ENCODE peak calls at places on chromosome 7, in six cellular contexts. D, R, B, U, M and Z are unnamed samples.

GRCh38 chr7:128830231-128831177 is at the start of gene FLNC:
- DNase-seq in R (peak), U (peak), M (peak), D (peak), B (no peak), Z (peak)

GRCh38 chr7:96936621-96937020 is 68.7 kb upstream of the DLX6 start:
- DNase-seq in B (no peak), D (no peak), U (no peak), R (no peak), M (no peak), Z (no peak)

GRCh38 chr7:36623247-36623646 is 101.0 kb downstream of the AOAH start:
- DNase-seq in B (no peak), R (no peak), M (no peak), U (no peak), D (no peak), Z (no peak)

GRCh38 chr7:133315332-133316040 is 62.6 kb downstream of the EXOC4 start:
- DNase-seq in B (no peak), U (peak), R (no peak), M (no peak), D (no peak), Z (no peak)

GRCh38 chr7:101099969-101100781 is 14.9 kb downstream of the TRIM56 start:
- DNase-seq in B (peak), M (peak), R (peak), D (peak), U (peak), Z (peak)

GRCh38 chr7:142809671-142810070 is 38.9 kb downstream of the PRSS2 start:
- DNase-seq in U (no peak), D (peak), R (no peak), B (no peak), M (no peak), Z (no peak)

GRCh38 chr7:94507462-94507861 is 2.1 kb upstream of the CASD1 start:
- DNase-seq in R (no peak), U (no peak), B (no peak), D (no peak), M (no peak), Z (no peak)

GRCh38 chr7:127578036-127578684 is 7.2 kb downstream of the GCC1 start:
- DNase-seq in U (peak), B (no peak), M (peak), R (no peak), D (no peak), Z (peak)

GRCh38 chr7:48337012-48337621 is 165.9 kb downstream of the ABCA13 start:
- DNase-seq in U (peak), R (peak), B (no peak), D (peak), M (peak), Z (peak)

GRCh38 chr7:120989571-120990220 is 1.2 kb downstream of the CPED1 start:
- DNase-seq in M (peak), D (no peak), B (no peak), R (no peak), U (peak), Z (no peak)

GRCh38 chr7:101382937-101383336 is 20.3 kb downstream of the COL26A1 start:
- DNase-seq in M (no peak), U (no peak), D (no peak), R (no peak), B (no peak), Z (no peak)

GRCh38 chr7:119665791-119666190 is 607.2 kb upstream of the KCND2 start:
- DNase-seq in U (no peak), M (no peak), B (no peak), D (no peak), R (no peak), Z (no peak)

GRCh38 chr7:108561047-108561619 is 8.4 kb downstream of the THAP5 start:
- DNase-seq in D (no peak), R (no peak), M (no peak), U (peak), B (no peak), Z (no peak)

GRCh38 chr7:50531928-50532327 is 33.3 kb downstream of the DDC start:
- DNase-seq in D (peak), M (peak), U (peak), R (peak), B (no peak), Z (no peak)

GRCh38 chr7:101208794-101209193 is 8.0 kb upstream of the MOGAT3 start:
- DNase-seq in R (no peak), B (no peak), M (no peak), D (no peak), U (no peak), Z (no peak)

GRCh38 chr7:20393021-20394015 is 62.6 kb downstream of the ITGB8 start:
- DNase-seq in R (peak), U (no peak), M (no peak), B (no peak), D (peak), Z (no peak)

GRCh38 chr7:45186261-45186813 is 28.7 kb downstream of the RAMP3 start:
- DNase-seq in M (no peak), R (no peak), D (no peak), U (no peak), B (no peak), Z (no peak)

GRCh38 chr7:150879345-150879744 is 27.0 kb downstream of the AOC1 start:
- DNase-seq in D (peak), R (no peak), U (no peak), M (no peak), B (no peak), Z (no peak)

GRCh38 chr7:131404226-131404911 is 76.7 kb downstream of the MKLN1 start:
- DNase-seq in U (no peak), B (no peak), D (no peak), M (no peak), R (no peak), Z (no peak)

GRCh38 chr7:24249266-24249665 is 34.7 kb upstream of the NPY start:
- DNase-seq in B (no peak), U (no peak), D (no peak), M (no peak), R (no peak), Z (no peak)

GRCh38 chr7:81645435-81645834 is 124.4 kb downstream of the HGF start:
- DNase-seq in U (peak), B (no peak), R (no peak), D (no peak), M (no peak), Z (no peak)

GRCh38 chr7:140200102-140200989 is 23.6 kb upstream of the KDM7A start:
- DNase-seq in B (no peak), R (no peak), U (peak), D (peak), M (no peak), Z (no peak)

GRCh38 chr7:157495594-157495993 is 158.8 kb downstream of the DNAJB6 start:
- DNase-seq in D (no peak), M (no peak), B (no peak), R (no peak), U (no peak), Z (no peak)

GRCh38 chr7:37028909-37029440 is 304.7 kb upstream of the AOAH start:
- DNase-seq in R (no peak), M (no peak), D (no peak), B (peak), U (no peak), Z (no peak)

GRCh38 chr7:23135765-23136164 is 30.2 kb downstream of the KLHL7 start:
- DNase-seq in R (no peak), M (no peak), B (no peak), D (no peak), U (no peak), Z (no peak)

GRCh38 chr7:88146611-88147010 is 73.2 kb downstream of the SRI start:
- DNase-seq in U (no peak), B (no peak), D (no peak), M (no peak), R (peak), Z (no peak)

GRCh38 chr7:33895025-33895804 is 10.1 kb upstream of the BMPER start:
- DNase-seq in D (peak), B (peak), R (peak), M (peak), U (peak), Z (peak)

GRCh38 chr7:7862393-7862792 is 106.2 kb upstream of the GLCCI1 start:
- DNase-seq in R (no peak), D (peak), M (no peak), B (no peak), U (no peak), Z (no peak)

GRCh38 chr7:30665449-30665848 is 16.8 kb downstream of the CRHR2 start:
- DNase-seq in R (no peak), M (no peak), B (no peak), U (no peak), D (no peak), Z (no peak)

GRCh38 chr7:75054744-75055527 is 18.7 kb downstream of the RCC1L start:
- DNase-seq in U (peak), R (no peak), M (no peak), B (no peak), D (peak), Z (no peak)

GRCh38 chr7:20224005-20224404 is 6.8 kb upstream of the MACC1 start:
- DNase-seq in D (no peak), U (no peak), M (no peak), R (no peak), B (no peak), Z (no peak)

GRCh38 chr7:111199643-111200042 is 108.7 kb downstream of the LRRN3 start:
- DNase-seq in M (no peak), R (no peak), D (peak), B (no peak), U (no peak), Z (no peak)

GRCh38 chr7:18356195-18356645 is 139.3 kb upstream of the HDAC9 start:
- DNase-seq in D (peak), U (peak), M (peak), R (peak), B (peak), Z (peak)

GRCh38 chr7:111765936-111766643 is 203.8 kb upstream of the IMMP2L start:
- DNase-seq in U (no peak), R (no peak), M (no peak), B (no peak), D (no peak), Z (no peak)

GRCh38 chr7:130493275-130493868 is 1.5 kb downstream of the MEST start:
- DNase-seq in D (no peak), U (peak), B (no peak), R (no peak), M (peak), Z (peak)

GRCh38 chr7:129188372-129188891 is at the start of gene SMO:
- DNase-seq in B (no peak), R (peak), D (peak), M (peak), U (peak), Z (peak)

GRCh38 chr7:138008588-138009349 is 6.9 kb upstream of the CREB3L2 start:
- DNase-seq in D (peak), R (peak), B (peak), M (peak), U (peak), Z (peak)

GRCh38 chr7:4235596-4235995 is 446.5 kb upstream of the FOXK1 start:
- DNase-seq in U (no peak), B (no peak), D (no peak), M (no peak), R (peak), Z (no peak)

GRCh38 chr7:4882742-4883351 is 669 bp downstream of the RADIL start:
- DNase-seq in M (peak), D (peak), B (no peak), R (no peak), U (peak), Z (peak)

DNA sequence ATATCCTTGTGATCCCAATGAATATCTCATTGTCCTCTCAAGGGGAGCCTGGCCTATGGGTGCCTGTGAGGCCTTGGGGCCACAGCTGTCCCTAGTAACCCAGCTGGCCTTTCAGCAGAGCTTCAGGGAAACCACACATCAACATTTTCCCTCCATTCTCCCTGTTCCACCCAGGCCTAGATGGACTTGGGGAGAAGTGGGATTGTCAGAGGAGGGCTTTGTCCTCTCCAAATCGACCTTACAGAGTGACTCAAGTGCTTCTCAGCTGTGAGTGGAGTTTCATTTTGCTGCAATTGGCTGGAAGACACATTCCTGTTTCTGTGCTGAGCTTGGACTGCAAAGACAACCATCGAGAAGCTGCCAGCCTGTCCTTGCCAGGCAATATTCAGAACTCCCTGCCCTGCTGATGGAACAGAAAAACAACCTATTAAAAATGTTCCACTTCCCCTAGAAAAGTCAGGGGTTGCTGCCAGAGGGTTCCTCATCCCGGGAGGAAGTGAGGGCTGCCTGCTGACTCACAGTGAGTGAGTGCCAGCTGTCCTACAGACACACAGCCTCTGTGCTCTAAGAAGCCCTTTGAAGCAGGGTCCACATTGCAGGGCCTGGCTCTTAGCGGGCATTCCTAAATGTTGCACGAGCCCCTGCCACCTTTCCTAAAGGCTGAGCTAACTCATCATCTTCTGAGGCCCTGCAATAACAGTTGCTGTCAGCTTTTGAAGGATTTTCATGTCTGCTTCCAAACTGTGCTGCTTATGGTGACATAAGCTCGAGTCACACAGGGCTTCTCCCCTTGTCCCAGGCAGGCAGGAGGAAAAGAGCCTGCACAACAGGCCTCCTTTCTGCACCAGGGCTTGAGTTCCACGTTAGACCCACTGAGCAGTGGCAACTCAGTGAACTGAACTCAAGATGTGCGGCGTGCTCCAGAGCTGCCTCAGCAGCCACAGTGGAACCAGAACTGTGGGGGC is 20.5 kb downstream of the STRA8 start:
- DNase-seq in D (peak), U (peak), R (peak), B (peak), M (no peak), Z (no peak)
- TF ChIP-seq EZH2phosphoT487 in D (no peak), U (no peak), R (no peak), B (no peak), M (no peak), Z (no peak)

DNA sequence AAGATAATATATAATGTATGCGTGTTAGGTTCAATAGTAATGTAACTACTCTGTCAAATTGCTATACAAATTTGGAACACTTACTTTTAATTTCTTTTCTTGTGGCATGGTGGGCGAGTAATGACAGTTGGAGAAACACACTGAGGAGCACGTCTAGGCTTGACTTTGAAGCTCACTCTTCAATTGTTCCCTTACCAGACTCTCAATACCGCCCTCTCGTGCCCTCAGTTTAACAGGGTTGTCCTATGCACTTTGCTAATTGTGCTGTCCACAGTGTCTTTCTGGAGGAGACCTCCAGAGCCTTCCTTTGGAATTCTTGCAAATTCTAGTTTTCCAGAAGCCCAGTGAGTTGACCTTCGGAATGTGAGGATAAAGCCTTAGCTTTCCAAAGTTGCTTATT is 107.2 kb upstream of the RELN start:
- DNase-seq in D (peak), B (peak), U (peak), R (peak), M (no peak), Z (peak)
- TF ChIP-seq EZH2phosphoT487 in D (no peak), B (no peak), U (no peak), R (no peak), M (no peak), Z (no peak)

DNA sequence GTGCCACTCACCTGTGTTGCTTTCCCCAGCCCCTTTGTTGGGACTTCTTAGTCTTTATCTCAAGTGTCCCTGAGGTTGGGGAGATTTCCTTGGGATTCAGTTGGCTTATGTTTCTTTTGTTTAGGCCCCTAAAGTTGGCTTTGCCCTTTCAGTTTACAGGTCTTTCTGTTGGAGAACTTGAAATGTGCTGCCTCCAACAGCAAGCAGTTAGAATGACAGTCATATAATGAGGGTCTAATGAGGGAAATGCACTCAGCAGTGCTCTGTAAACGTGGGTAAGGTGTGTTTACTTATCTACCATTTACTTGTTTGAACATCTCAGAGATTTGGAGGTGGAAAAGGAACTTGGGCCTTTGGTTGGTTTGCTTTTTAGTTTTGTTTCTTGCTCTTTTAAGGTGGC is 191.4 kb upstream of the STK17A start:
- DNase-seq in D (no peak), M (no peak), R (no peak), B (no peak), U (no peak), Z (no peak)
- TF ChIP-seq EZH2phosphoT487 in D (no peak), M (no peak), R (no peak), B (no peak), U (no peak), Z (no peak)

DNA sequence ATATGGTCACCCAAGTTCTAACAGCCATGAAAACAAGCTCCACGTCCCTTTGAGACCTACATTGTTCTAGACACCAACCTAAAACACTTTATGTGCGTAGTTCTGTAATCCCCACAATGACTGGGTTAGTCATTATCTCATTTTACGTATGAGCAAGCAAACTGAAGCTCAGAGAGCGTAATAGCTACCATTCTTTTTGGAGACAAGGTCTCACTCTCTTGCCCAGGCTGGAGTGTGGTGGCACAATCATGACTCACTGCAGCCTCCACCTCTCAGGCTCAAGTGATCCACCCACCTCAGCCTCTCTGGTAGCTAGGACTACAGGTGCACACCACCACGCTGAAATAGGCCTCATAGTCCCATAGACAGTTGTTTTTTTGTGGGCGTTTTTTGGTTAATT is 10.5 kb downstream of the DAGLB start:
- DNase-seq in R (no peak), B (no peak), U (peak), D (peak), M (no peak), Z (no peak)
- TF ChIP-seq EZH2phosphoT487 in R (no peak), B (no peak), U (no peak), D (no peak), M (no peak), Z (no peak)

GRCh38 chr7:106462365-106462859 is 177.6 kb upstream of the NAMPT start:
- DNase-seq in U (peak), R (peak), D (peak), B (no peak), M (peak), Z (peak)
- TF ChIP-seq EZH2phosphoT487 in U (no peak), R (no peak), D (no peak), B (no peak), M (no peak), Z (no peak)

DNA sequence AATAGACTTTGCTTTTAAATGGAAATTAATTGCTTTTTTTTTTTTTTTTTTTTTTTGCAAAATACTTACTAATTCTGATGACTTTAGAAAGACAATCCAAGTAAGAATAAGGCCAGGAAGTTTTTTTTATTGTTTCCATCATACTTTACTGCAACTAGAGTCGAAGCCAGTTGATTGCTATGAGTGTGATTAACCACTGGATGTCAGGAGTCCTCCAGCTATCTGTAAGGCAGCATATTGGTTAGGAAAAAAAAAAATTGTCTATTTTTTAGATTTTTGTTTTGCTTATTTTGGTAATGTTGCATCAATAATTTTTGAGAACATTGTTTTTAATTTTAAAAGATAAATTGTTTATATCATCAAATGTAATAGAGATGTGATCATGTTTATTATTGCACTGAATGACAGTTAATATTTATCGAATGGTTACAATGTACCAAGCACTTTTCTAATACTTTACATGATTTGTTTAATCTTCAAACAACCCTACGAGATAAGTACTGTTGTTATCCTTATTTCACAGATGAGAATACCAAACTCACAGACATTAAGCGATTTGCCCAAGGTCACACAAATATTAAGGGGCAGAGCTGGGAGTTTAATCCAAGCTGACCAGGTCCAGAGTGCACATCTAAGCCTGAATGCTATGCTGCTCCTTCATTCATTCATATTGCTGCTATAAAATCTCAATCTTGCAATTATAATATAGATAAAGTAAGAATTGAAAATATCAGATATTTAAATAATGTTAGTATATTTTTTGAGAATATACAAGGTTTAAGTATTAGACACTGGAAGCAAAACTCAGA is 19.9 kb upstream of the LMOD2 start:
- DNase-seq in B (no peak), M (peak), D (peak), R (peak), U (peak), Z (peak)
- TF ChIP-seq EZH2phosphoT487 in B (no peak), M (no peak), D (no peak), R (no peak), U (no peak), Z (no peak)

DNA sequence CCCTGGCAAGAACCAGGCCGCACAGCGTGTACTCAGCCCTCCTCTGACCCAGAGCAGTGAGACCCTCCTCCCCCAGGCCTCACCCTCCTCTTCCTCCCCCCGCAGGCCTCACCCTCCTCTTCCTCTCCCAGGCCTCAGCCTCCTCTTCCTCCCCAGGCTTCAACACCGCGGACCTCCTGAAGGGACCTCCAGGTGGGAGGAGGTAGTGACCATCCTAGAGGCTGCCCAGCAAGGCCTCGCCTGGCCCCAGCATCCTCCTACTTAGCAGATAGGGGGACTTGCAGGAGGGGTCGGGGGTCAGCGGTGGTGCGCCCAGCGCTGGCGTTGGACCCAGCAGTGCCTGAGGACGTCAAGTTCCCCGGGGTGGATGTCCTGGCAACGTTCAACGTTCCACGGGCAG is 270.8 kb downstream of the ELFN1 start:
- DNase-seq in U (no peak), D (no peak), M (no peak), R (no peak), B (no peak), Z (no peak)
- TF ChIP-seq EZH2phosphoT487 in U (no peak), D (no peak), M (no peak), R (no peak), B (no peak), Z (no peak)